ENCODE peak calls at places on chromosomes 2 and 18, in seven cellular contexts. K is kidney epithelial cell, Q is pancreas, N is prostate gland, G is psoas muscle, X is GM06990, J is esophagus squamous epithelium. P is an unnamed sample. For H3K27me3, the result is how much of the 10 kb centered on the place peaks cover.

GRCh38 chr2:109447251-109447661 is 166.5 kb downstream of the SEPTIN10 start:
- DNase-seq in K (peak), Q (peak), N (no peak), G (no peak), X (no peak), J (no peak), P (peak)

GRCh38 chr2:69830045-69830905 is 815 bp downstream of the GMCL1 start:
- DNase-seq in K (no peak), Q (peak), N (peak), G (peak), X (peak), J (no peak), P (no peak)

GRCh38 chr18:75201273-75201898 is 7.6 kb downstream of the PTGR3 start:
- DNase-seq in K (no peak), Q (no peak), N (no peak), G (no peak), X (no peak), J (no peak), P (no peak)

GRCh38 chr2:68103656-68104055 is 40.9 kb upstream of the C1D start:
- DNase-seq in K (no peak), Q (no peak), N (no peak), G (no peak), X (no peak), J (no peak), P (no peak)

GRCh38 chr2:33477473-33478468 is 1.3 kb downstream of the RASGRP3 start:
- DNase-seq in K (peak), Q (no peak), N (no peak), G (no peak), X (no peak), J (no peak), P (no peak)

GRCh38 chr2:16952368-16952767 is 286.7 kb upstream of the CYRIA start:
- DNase-seq in K (no peak), Q (no peak), N (no peak), G (no peak), X (no peak), J (no peak), P (no peak)

GRCh38 chr2:18750662-18751554 is 161.5 kb upstream of the NT5C1B start:
- DNase-seq in K (no peak), Q (no peak), N (no peak), G (no peak), X (no peak), J (no peak), P (no peak)

GRCh38 chr2:109318150-109318948 is 189.3 kb downstream of the SH3RF3 start:
- DNase-seq in K (peak), Q (no peak), N (peak), G (peak), X (no peak), J (peak), P (peak)

GRCh38 chr2:7766978-7767565 is 849.9 kb downstream of the RNF144A start:
- DNase-seq in K (no peak), Q (no peak), N (no peak), G (no peak), X (no peak), J (no peak), P (no peak)

GRCh38 chr18:66533693-66534092 is 70.2 kb downstream of the CDH19 start:
- DNase-seq in K (no peak), Q (no peak), N (no peak), G (no peak), X (no peak), J (no peak), P (no peak)

GRCh38 chr18:56505971-56506370 is 132.4 kb downstream of the TXNL1 start:
- DNase-seq in K (no peak), Q (no peak), N (no peak), G (no peak), X (no peak), J (no peak), P (no peak)

GRCh38 chr18:73366713-73367112 is 498.9 kb upstream of the NETO1 start:
- DNase-seq in K (no peak), Q (no peak), N (no peak), G (no peak), X (no peak), J (no peak), P (no peak)
- H3K4me3 ChIP-seq in K (no peak), Q (no peak), N (no peak), G (no peak), X (no peak), J (no peak), P (no peak)

GRCh38 chr2:45027051-45027450 is 17.8 kb upstream of the SIX2 start:
- DNase-seq in K (no peak), Q (no peak), N (no peak), G (no peak), X (no peak), J (no peak), P (no peak)
- H3K27me3 ChIP-seq in K (under half), Q (under half), N (under half), G (under half), X (under half), J (under half), P (under half)

GRCh38 chr18:55478301-55478660 is 109.7 kb downstream of the TCF4 start:
- DNase-seq in K (no peak), Q (no peak), N (no peak), G (no peak), X (no peak), J (no peak), P (no peak)
- H3K4me3 ChIP-seq in K (no peak), Q (peak), N (peak), G (peak), X (no peak), J (peak), P (no peak)

GRCh38 chr2:179818546-179818945 is 42.9 kb downstream of the ZNF385B start:
- DNase-seq in K (no peak), Q (no peak), N (no peak), G (no peak), X (no peak), J (no peak), P (no peak)

GRCh38 chr2:179824961-179825360 is 36.5 kb downstream of the ZNF385B start:
- DNase-seq in K (no peak), Q (no peak), N (no peak), G (no peak), X (no peak), J (no peak), P (no peak)

GRCh38 chr2:179826297-179826696 is 35.1 kb downstream of the ZNF385B start:
- DNase-seq in K (no peak), Q (no peak), N (no peak), G (no peak), X (no peak), J (no peak), P (no peak)

GRCh38 chr2:179825494-179825893 is 35.9 kb downstream of the ZNF385B start:
- DNase-seq in K (no peak), Q (no peak), N (no peak), G (no peak), X (peak), J (no peak), P (no peak)

GRCh38 chr2:179822540-179822939 is 38.9 kb downstream of the ZNF385B start:
- DNase-seq in K (no peak), Q (no peak), N (no peak), G (no peak), X (no peak), J (no peak), P (no peak)
- H3K27me3 ChIP-seq in K (under half), Q (under half), N (under half), G (under half), X (under half), J (under half), P (under half)

DNA sequence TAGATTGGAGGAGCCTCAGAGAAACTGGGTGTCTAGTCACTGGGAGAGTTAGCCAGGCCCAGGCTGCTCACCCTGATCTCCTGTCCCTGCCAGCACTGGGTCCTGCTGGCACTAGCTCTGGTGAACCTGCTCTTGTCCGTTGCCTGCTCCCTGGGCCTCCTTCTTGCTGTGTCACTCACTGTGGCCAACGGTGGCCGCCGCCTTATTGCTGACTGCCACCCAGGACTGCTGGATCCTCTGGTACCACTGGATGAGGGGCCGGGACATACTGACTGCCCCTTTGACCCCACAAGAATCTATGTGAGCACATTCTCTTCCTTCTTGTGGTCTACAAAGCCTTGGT is 771 bp downstream of the KRTCAP3 start:
- DNase-seq in K (no peak), Q (peak), N (no peak), G (peak), X (no peak), J (no peak), P (no peak)
- H3K4me3 ChIP-seq in K (no peak), Q (peak), N (peak), G (peak), X (no peak), J (peak), P (no peak)

DNA sequence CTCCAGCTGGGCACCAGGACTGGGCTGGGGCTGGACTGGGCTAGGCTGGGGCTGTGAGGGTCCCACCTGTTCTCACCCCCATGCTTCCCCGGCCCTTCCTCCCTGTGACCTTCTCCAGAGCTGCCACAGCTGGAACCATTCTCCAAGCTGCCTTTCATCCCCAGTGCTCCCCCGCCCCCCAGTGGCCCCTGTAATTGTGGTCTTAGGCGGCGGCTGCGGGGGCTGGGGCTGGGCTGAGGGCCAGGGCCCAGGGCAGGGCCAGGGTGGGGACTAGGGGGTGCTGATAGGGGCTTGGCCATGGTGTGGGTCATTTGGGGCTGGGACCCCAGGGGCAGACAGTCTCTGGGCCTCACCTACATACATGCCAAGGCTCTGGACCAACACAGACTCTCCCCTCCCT is 2.8 kb upstream of the WNT10A start:
- DNase-seq in K (no peak), Q (no peak), N (no peak), G (no peak), X (no peak), J (no peak), P (no peak)
- H3K27me3 ChIP-seq in K (under half), Q (under half), N (under half), G (half or more), X (under half), J (under half), P (half or more)

GRCh38 chr2:225399509-225399908 is at the start of gene NYAP2:
- DNase-seq in K (no peak), Q (no peak), N (no peak), G (no peak), X (no peak), J (no peak), P (no peak)

GRCh38 chr2:225402200-225402776 is 2.8 kb downstream of the NYAP2 start:
- DNase-seq in K (no peak), Q (no peak), N (no peak), G (no peak), X (no peak), J (no peak), P (no peak)

GRCh38 chr2:225400060-225400511 is 576 bp downstream of the NYAP2 start:
- DNase-seq in K (peak), Q (no peak), N (no peak), G (peak), X (no peak), J (no peak), P (no peak)

GRCh38 chr2:225401001-225401400 is 1.5 kb downstream of the NYAP2 start:
- DNase-seq in K (no peak), Q (no peak), N (no peak), G (no peak), X (no peak), J (no peak), P (no peak)

GRCh38 chr2:225400546-225400945 is 1.0 kb downstream of the NYAP2 start:
- DNase-seq in K (no peak), Q (no peak), N (no peak), G (no peak), X (no peak), J (no peak), P (no peak)
- H3K4me3 ChIP-seq in K (no peak), Q (no peak), N (no peak), G (no peak), X (no peak), J (no peak), P (no peak)

GRCh38 chr2:72895759-72896281 is 8.6 kb downstream of the SPR start:
- DNase-seq in K (no peak), Q (peak), N (peak), G (peak), X (no peak), J (no peak), P (no peak)
- H3K27me3 ChIP-seq in K (under half), Q (under half), N (under half), G (under half), X (under half), J (under half), P (under half)

P was measured in BJ.